ENCODE peak calls at places on chromosomes 5 and 9, in seven cellular contexts. One of them, this sample, is unnamed.

GRCh38 chr9:124663046-124663961 is 107.8 kb downstream of the NR6A1 start:
- DNase-seq in lower lobe of right lung: no peak
- DNase-seq in neural progenitor cell: no peak
- DNase-seq in mucosa of descending colon: no peak
- DNase-seq in choroid plexus epithelial cell: no peak
- DNase-seq in astrocyte of the spinal cord: peak; percentile 37
- DNase-seq in foreskin fibroblast: no peak
- DNase-seq in this sample: no peak

GRCh38 chr5:103891151-103891550 is 328.6 kb upstream of the NUDT12 start:
- DNase-seq in choroid plexus epithelial cell: no peak
- DNase-seq in astrocyte of the spinal cord: no peak
- DNase-seq in neural progenitor cell: no peak
- DNase-seq in mucosa of descending colon: no peak
- DNase-seq in lower lobe of right lung: no peak
- DNase-seq in foreskin fibroblast: no peak
- DNase-seq in this sample: peak; percentile 1

GRCh38 chr9:126705767-126706697 is 92.3 kb downstream of the LMX1B start:
- DNase-seq in neural progenitor cell: peak; percentile 57
- DNase-seq in lower lobe of right lung: peak; percentile 77
- DNase-seq in choroid plexus epithelial cell: peak; percentile 47
- DNase-seq in astrocyte of the spinal cord: no peak
- DNase-seq in mucosa of descending colon: no peak
- DNase-seq in foreskin fibroblast: no peak
- DNase-seq in this sample: no peak

GRCh38 chr9:129289131-129289731 is 111.2 kb upstream of the IER5L start:
- DNase-seq in choroid plexus epithelial cell: no peak
- DNase-seq in lower lobe of right lung: peak; percentile 20
- DNase-seq in astrocyte of the spinal cord: no peak
- DNase-seq in neural progenitor cell: no peak
- DNase-seq in foreskin fibroblast: no peak
- DNase-seq in mucosa of descending colon: peak; percentile 20
- DNase-seq in this sample: no peak

GRCh38 chr5:151214614-151215545 is 9.0 kb downstream of the CCDC69 start:
- DNase-seq in choroid plexus epithelial cell: no peak
- DNase-seq in astrocyte of the spinal cord: no peak
- DNase-seq in mucosa of descending colon: peak; percentile 80
- DNase-seq in foreskin fibroblast: no peak
- DNase-seq in neural progenitor cell: no peak
- DNase-seq in lower lobe of right lung: no peak
- DNase-seq in this sample: no peak

GRCh38 chr5:148682283-148683026 is 28.1 kb upstream of the HTR4 start:
- DNase-seq in foreskin fibroblast: no peak
- DNase-seq in lower lobe of right lung: no peak
- DNase-seq in neural progenitor cell: no peak
- DNase-seq in choroid plexus epithelial cell: no peak
- DNase-seq in astrocyte of the spinal cord: no peak
- DNase-seq in mucosa of descending colon: no peak
- DNase-seq in this sample: no peak

GRCh38 chr5:96961053-96961452 is 25.2 kb downstream of the LNPEP start:
- DNase-seq in foreskin fibroblast: no peak
- DNase-seq in mucosa of descending colon: no peak
- DNase-seq in choroid plexus epithelial cell: peak; percentile 42
- DNase-seq in lower lobe of right lung: no peak
- DNase-seq in neural progenitor cell: no peak
- DNase-seq in astrocyte of the spinal cord: no peak
- DNase-seq in this sample: no peak

GRCh38 chr5:1763548-1763911 is 36.1 kb downstream of the MRPL36 start:
- DNase-seq in neural progenitor cell: peak; percentile 78
- DNase-seq in mucosa of descending colon: no peak
- DNase-seq in foreskin fibroblast: peak; percentile 73
- DNase-seq in lower lobe of right lung: peak; percentile 49
- DNase-seq in astrocyte of the spinal cord: peak; percentile 64
- DNase-seq in choroid plexus epithelial cell: peak; percentile 89
- DNase-seq in this sample: peak; percentile 57

GRCh38 chr5:80339116-80339515 is 19.3 kb downstream of the SPZ1 start:
- DNase-seq in lower lobe of right lung: no peak
- DNase-seq in astrocyte of the spinal cord: no peak
- DNase-seq in mucosa of descending colon: no peak
- DNase-seq in neural progenitor cell: no peak
- DNase-seq in foreskin fibroblast: no peak
- DNase-seq in choroid plexus epithelial cell: no peak
- DNase-seq in this sample: no peak

GRCh38 chr5:72205431-72206009 is 98.2 kb downstream of the MAP1B start:
- DNase-seq in mucosa of descending colon: no peak
- DNase-seq in foreskin fibroblast: no peak
- DNase-seq in lower lobe of right lung: no peak
- DNase-seq in neural progenitor cell: no peak
- DNase-seq in choroid plexus epithelial cell: peak; percentile 54
- DNase-seq in astrocyte of the spinal cord: peak; percentile 35
- DNase-seq in this sample: no peak

GRCh38 chr9:103397868-103398600 is 402.9 kb downstream of the CYLC2 start:
- DNase-seq in mucosa of descending colon: no peak
- DNase-seq in astrocyte of the spinal cord: peak; percentile 57
- DNase-seq in neural progenitor cell: peak; percentile 56
- DNase-seq in choroid plexus epithelial cell: peak; percentile 66
- DNase-seq in foreskin fibroblast: no peak
- DNase-seq in lower lobe of right lung: no peak
- DNase-seq in this sample: peak; percentile 28

GRCh38 chr9:132026932-132027585 is 52.6 kb downstream of the MED27 start:
- DNase-seq in choroid plexus epithelial cell: peak; percentile 67
- DNase-seq in foreskin fibroblast: peak; percentile 56
- DNase-seq in mucosa of descending colon: no peak
- DNase-seq in neural progenitor cell: no peak
- DNase-seq in astrocyte of the spinal cord: peak; percentile 60
- DNase-seq in lower lobe of right lung: no peak
- DNase-seq in this sample: peak; percentile 63

GRCh38 chr9:114318416-114318815 is 4.5 kb upstream of the ORM1 start:
- DNase-seq in choroid plexus epithelial cell: no peak
- DNase-seq in foreskin fibroblast: no peak
- DNase-seq in mucosa of descending colon: peak; percentile 1
- DNase-seq in lower lobe of right lung: no peak
- DNase-seq in neural progenitor cell: no peak
- DNase-seq in astrocyte of the spinal cord: no peak
- DNase-seq in this sample: no peak

GRCh38 chr5:1471997-1472963 is 27.0 kb upstream of the SLC6A3 start:
- DNase-seq in astrocyte of the spinal cord: no peak
- DNase-seq in mucosa of descending colon: no peak
- DNase-seq in choroid plexus epithelial cell: no peak
- DNase-seq in neural progenitor cell: no peak
- DNase-seq in lower lobe of right lung: no peak
- DNase-seq in foreskin fibroblast: no peak
- DNase-seq in this sample: no peak

GRCh38 chr9:114386886-114387677 is 700 bp downstream of the AKNA start:
- DNase-seq in foreskin fibroblast: no peak
- DNase-seq in astrocyte of the spinal cord: peak; percentile 16
- DNase-seq in lower lobe of right lung: peak; percentile 65
- DNase-seq in neural progenitor cell: no peak
- DNase-seq in mucosa of descending colon: peak; percentile 84
- DNase-seq in choroid plexus epithelial cell: no peak
- DNase-seq in this sample: no peak

GRCh38 chr9:136979769-136980587 is 2.7 kb downstream of the PTGDS start:
- DNase-seq in choroid plexus epithelial cell: no peak
- DNase-seq in neural progenitor cell: no peak
- DNase-seq in foreskin fibroblast: no peak
- DNase-seq in mucosa of descending colon: no peak
- DNase-seq in astrocyte of the spinal cord: no peak
- DNase-seq in lower lobe of right lung: no peak
- DNase-seq in this sample: no peak

GRCh38 chr9:136980669-136981478 is 1.9 kb upstream of the LCNL1 start:
- DNase-seq in lower lobe of right lung: no peak
- DNase-seq in astrocyte of the spinal cord: no peak
- DNase-seq in foreskin fibroblast: no peak
- DNase-seq in mucosa of descending colon: no peak
- DNase-seq in neural progenitor cell: no peak
- DNase-seq in choroid plexus epithelial cell: no peak
- DNase-seq in this sample: no peak

GRCh38 chr9:136978073-136978864 is 965 bp downstream of the PTGDS start:
- DNase-seq in neural progenitor cell: peak; percentile 95
- DNase-seq in mucosa of descending colon: peak; percentile 77
- DNase-seq in foreskin fibroblast: peak; percentile 26
- DNase-seq in lower lobe of right lung: peak; percentile 81
- DNase-seq in choroid plexus epithelial cell: peak; percentile 92
- DNase-seq in astrocyte of the spinal cord: peak; percentile 49
- DNase-seq in this sample: no peak

GRCh38 chr9:136977223-136978072 is at the start of gene PTGDS:
- DNase-seq in choroid plexus epithelial cell: peak; percentile 92
- DNase-seq in mucosa of descending colon: no peak
- DNase-seq in foreskin fibroblast: no peak
- DNase-seq in astrocyte of the spinal cord: peak; percentile 18
- DNase-seq in neural progenitor cell: peak; percentile 53
- DNase-seq in lower lobe of right lung: no peak
- DNase-seq in this sample: no peak

DNA sequence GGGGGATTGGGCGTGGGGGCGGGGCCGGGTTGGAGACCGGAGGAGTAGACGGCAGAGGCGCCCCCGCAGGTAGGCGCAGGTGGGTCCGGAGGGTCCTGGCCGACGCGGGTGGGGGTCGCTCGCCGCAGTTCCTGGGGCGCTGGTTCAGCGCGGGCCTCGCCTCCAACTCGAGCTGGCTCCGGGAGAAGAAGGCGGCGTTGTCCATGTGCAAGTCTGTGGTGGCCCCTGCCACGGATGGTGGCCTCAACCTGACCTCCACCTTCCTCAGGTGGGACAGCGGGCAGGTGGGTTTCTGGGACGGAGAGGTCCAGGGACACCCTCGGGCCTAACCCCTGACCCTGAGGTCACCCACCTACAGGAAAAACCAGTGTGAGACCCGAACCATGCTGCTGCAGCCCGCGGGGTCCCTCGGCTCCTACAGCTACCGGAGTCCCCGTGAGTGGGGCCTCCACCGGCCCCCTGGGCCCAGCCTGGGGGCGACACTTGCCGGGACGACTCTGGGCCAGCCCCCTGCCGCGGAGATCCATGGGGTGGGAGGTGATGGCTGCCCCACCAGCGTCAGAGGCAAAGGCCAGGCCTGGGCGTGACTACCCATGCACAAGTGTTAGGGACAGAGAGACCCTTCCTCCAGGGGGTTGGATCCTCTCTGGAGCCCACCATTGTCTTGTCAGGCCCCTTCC is 1.7 kb downstream of the PTGDS start:
- DNase-seq in lower lobe of right lung: no peak
- DNase-seq in neural progenitor cell: no peak
- DNase-seq in foreskin fibroblast: no peak
- DNase-seq in astrocyte of the spinal cord: no peak
- DNase-seq in mucosa of descending colon: no peak
- DNase-seq in choroid plexus epithelial cell: no peak
- DNase-seq in this sample: no peak
- H3K4me3 ChIP-seq in lower lobe of right lung: no peak overlapping the region
- H3K4me3 ChIP-seq in neural progenitor cell: no peak overlapping the region
- H3K4me3 ChIP-seq in foreskin fibroblast: no peak overlapping the region
- H3K4me3 ChIP-seq in astrocyte of the spinal cord: no peak overlapping the region
- H3K4me3 ChIP-seq in mucosa of descending colon: no peak overlapping the region
- H3K4me3 ChIP-seq in choroid plexus epithelial cell: peak overlapping the region; percentile 51
- H3K4me3 ChIP-seq in this sample: no peak overlapping the region

GRCh38 chr5:132689518-132689917 is 15.7 kb downstream of the IL4 start:
- DNase-seq in astrocyte of the spinal cord: no peak
- DNase-seq in lower lobe of right lung: no peak
- DNase-seq in foreskin fibroblast: no peak
- DNase-seq in choroid plexus epithelial cell: no peak
- DNase-seq in mucosa of descending colon: no peak
- DNase-seq in neural progenitor cell: no peak
- DNase-seq in this sample: no peak
- TF ChIP-seq CTCF in astrocyte of the spinal cord: no peak
- TF ChIP-seq CTCF in lower lobe of right lung: no peak
- TF ChIP-seq CTCF in foreskin fibroblast: no peak
- TF ChIP-seq CTCF in choroid plexus epithelial cell: no peak
- TF ChIP-seq CTCF in mucosa of descending colon: no peak
- TF ChIP-seq CTCF in neural progenitor cell: no peak
- TF ChIP-seq CTCF in this sample: no peak

DNA sequence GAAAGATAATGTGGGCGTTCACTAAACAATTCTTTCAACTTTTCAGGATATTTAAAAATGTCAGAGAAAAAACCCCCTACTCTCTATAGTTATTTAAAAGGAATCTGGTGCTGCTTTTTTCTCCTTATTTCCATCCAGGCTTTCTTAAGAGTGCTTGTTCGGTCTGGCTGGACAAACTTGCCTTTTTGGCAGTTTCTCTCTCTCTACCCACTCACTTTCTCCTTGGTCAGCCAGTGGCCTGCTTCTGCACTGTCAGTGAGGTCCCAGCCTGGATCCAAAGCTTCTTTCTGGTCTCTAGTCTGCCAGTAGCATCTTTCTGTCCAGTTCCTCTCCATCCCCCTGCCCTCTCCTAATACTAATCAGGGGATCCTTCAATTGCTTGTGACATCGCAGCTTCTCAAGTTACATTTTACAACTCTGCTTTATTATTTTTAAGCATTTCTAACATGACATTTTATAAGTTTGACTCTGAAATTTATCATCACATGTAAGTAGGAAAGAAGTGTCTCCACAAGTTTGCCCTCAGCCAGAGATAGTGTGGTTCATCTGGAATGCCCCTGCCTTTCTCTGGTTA is 50.4 kb downstream of the PIK3R1 start:
- DNase-seq in foreskin fibroblast: no peak
- DNase-seq in mucosa of descending colon: no peak
- DNase-seq in neural progenitor cell: no peak
- DNase-seq in choroid plexus epithelial cell: peak; percentile 41
- DNase-seq in lower lobe of right lung: no peak
- DNase-seq in astrocyte of the spinal cord: no peak
- DNase-seq in this sample: no peak
- H3K4me3 ChIP-seq in foreskin fibroblast: no peak overlapping the region
- H3K4me3 ChIP-seq in mucosa of descending colon: no peak overlapping the region
- H3K4me3 ChIP-seq in neural progenitor cell: no peak overlapping the region
- H3K4me3 ChIP-seq in choroid plexus epithelial cell: no peak overlapping the region
- H3K4me3 ChIP-seq in lower lobe of right lung: no peak overlapping the region
- H3K4me3 ChIP-seq in astrocyte of the spinal cord: no peak overlapping the region
- H3K4me3 ChIP-seq in this sample: no peak overlapping the region

GRCh38 chr5:180618487-180618829 is 27.2 kb upstream of the SCGB3A1 start:
- DNase-seq in choroid plexus epithelial cell: no peak
- DNase-seq in astrocyte of the spinal cord: no peak
- DNase-seq in mucosa of descending colon: no peak
- DNase-seq in foreskin fibroblast: no peak
- DNase-seq in lower lobe of right lung: no peak
- DNase-seq in neural progenitor cell: no peak
- DNase-seq in this sample: no peak

GRCh38 chr5:180621311-180621710 is 28.1 kb downstream of the FLT4 start:
- DNase-seq in lower lobe of right lung: no peak
- DNase-seq in foreskin fibroblast: no peak
- DNase-seq in astrocyte of the spinal cord: no peak
- DNase-seq in mucosa of descending colon: no peak
- DNase-seq in choroid plexus epithelial cell: no peak
- DNase-seq in neural progenitor cell: no peak
- DNase-seq in this sample: no peak

GRCh38 chr5:180620014-180620413 is 28.7 kb upstream of the SCGB3A1 start:
- DNase-seq in neural progenitor cell: no peak
- DNase-seq in astrocyte of the spinal cord: no peak
- DNase-seq in choroid plexus epithelial cell: no peak
- DNase-seq in foreskin fibroblast: no peak
- DNase-seq in mucosa of descending colon: no peak
- DNase-seq in lower lobe of right lung: no peak
- DNase-seq in this sample: no peak

GRCh38 chr5:180619563-180619915 is 28.2 kb upstream of the SCGB3A1 start:
- DNase-seq in foreskin fibroblast: no peak
- DNase-seq in lower lobe of right lung: no peak
- DNase-seq in choroid plexus epithelial cell: no peak
- DNase-seq in neural progenitor cell: no peak
- DNase-seq in mucosa of descending colon: no peak
- DNase-seq in astrocyte of the spinal cord: no peak
- DNase-seq in this sample: no peak

GRCh38 chr5:180618830-180619562 is 27.7 kb upstream of the SCGB3A1 start:
- DNase-seq in lower lobe of right lung: no peak
- DNase-seq in choroid plexus epithelial cell: peak; percentile 63
- DNase-seq in mucosa of descending colon: no peak
- DNase-seq in foreskin fibroblast: peak; percentile 28
- DNase-seq in astrocyte of the spinal cord: peak; percentile 36
- DNase-seq in neural progenitor cell: peak; percentile 82
- DNase-seq in this sample: no peak
- TF ChIP-seq CTCF in lower lobe of right lung: peak; percentile 25
- TF ChIP-seq CTCF in choroid plexus epithelial cell: peak; percentile 45
- TF ChIP-seq CTCF in mucosa of descending colon: no peak
- TF ChIP-seq CTCF in foreskin fibroblast: peak; percentile 28
- TF ChIP-seq CTCF in astrocyte of the spinal cord: peak; percentile 54
- TF ChIP-seq CTCF in neural progenitor cell: peak; percentile 65
- TF ChIP-seq CTCF in this sample: peak; percentile 47